ENCODE peak calls at places on chromosomes 12 and 14, in ten cellular contexts. A is lower lobe of right lung, O is SK-N-SH, Q is PC-3, X is epithelial cell of esophagus, W is uterus, D is astrocyte of the spinal cord, M is AG10803, B is pancreas, C is astrocyte of the cerebellum. P is an unnamed sample.

GRCh38 chr12:10140001-10140400 is 10.0 kb upstream of the CLEC7A start:
- DNase-seq in A (no peak), O (peak; percentile 10), Q (peak; percentile 63), X (peak; percentile 75), W (no peak), D (peak; percentile 71), M (peak; percentile 70), B (no peak), C (peak; percentile 58), P (no peak)

GRCh38 chr14:69043598-69044267 is 64.6 kb upstream of the ACTN1 start:
- DNase-seq in A (no peak), O (no peak), Q (no peak), X (peak; percentile 36), W (peak; percentile 68), D (peak; percentile 66), M (peak; percentile 79), B (no peak), C (no peak), P (no peak)

GRCh38 chr14:55097894-55098560 is 31.0 kb upstream of the LGALS3 start:
- DNase-seq in A (peak; percentile 64), O (no peak), Q (peak; percentile 68), X (peak; percentile 75), W (no peak), D (no peak), M (no peak), B (no peak), C (no peak), P (no peak)

GRCh38 chr12:26452511-26452910 is 257.1 kb downstream of the SSPN start:
- DNase-seq in A (no peak), O (no peak), Q (no peak), X (no peak), W (no peak), D (no peak), M (no peak), B (no peak), C (no peak), P (no peak)

GRCh38 chr12:66085213-66085612 is 45.3 kb downstream of the LLPH start:
- DNase-seq in A (no peak), O (no peak), Q (no peak), X (no peak), W (no peak), D (no peak), M (no peak), B (no peak), C (no peak), P (no peak)

GRCh38 chr14:51825926-51826325 is 34.5 kb upstream of the GNG2 start:
- DNase-seq in A (no peak), O (no peak), Q (no peak), X (no peak), W (no peak), D (no peak), M (no peak), B (no peak), C (no peak), P (no peak)

GRCh38 chr14:97446087-97446486 is 648.9 kb downstream of the VRK1 start:
- DNase-seq in A (no peak), O (no peak), Q (no peak), X (no peak), W (no peak), D (no peak), M (no peak), B (no peak), C (no peak), P (no peak)

GRCh38 chr12:62519043-62519442 is 52.4 kb downstream of the MON2 start:
- DNase-seq in A (no peak), O (no peak), Q (no peak), X (no peak), W (no peak), D (no peak), M (no peak), B (no peak), C (no peak), P (no peak)

GRCh38 chr14:44165286-44165685 is 341.8 kb downstream of the FSCB start:
- DNase-seq in A (no peak), O (no peak), Q (no peak), X (no peak), W (no peak), D (no peak), M (no peak), B (no peak), C (no peak), P (no peak)

GRCh38 chr14:66009104-66009503 is 477.1 kb upstream of the CCDC196 start:
- DNase-seq in A (no peak), O (no peak), Q (peak; percentile 55), X (peak; percentile 85), W (no peak), D (peak; percentile 56), M (peak; percentile 81), B (no peak), C (peak; percentile 58), P (peak; percentile 36)

GRCh38 chr12:71439613-71440392 is at the start of gene LGR5:
- DNase-seq in A (no peak), O (peak; percentile 91), Q (peak; percentile 15), X (peak; percentile 21), W (no peak), D (peak; percentile 31), M (peak; percentile 16), B (no peak), C (no peak), P (no peak)

GRCh38 chr14:75222208-75222701 is 45.8 kb upstream of the TMED10 start:
- DNase-seq in A (peak; percentile 73), O (no peak), Q (no peak), X (peak; percentile 94), W (no peak), D (peak; percentile 90), M (peak; percentile 86), B (no peak), C (no peak), P (peak; percentile 19)

GRCh38 chr12:119964876-119965275 is 24.2 kb upstream of the BICDL1 start:
- DNase-seq in A (no peak), O (no peak), Q (no peak), X (no peak), W (no peak), D (no peak), M (no peak), B (no peak), C (no peak), P (peak; percentile 43)

GRCh38 chr14:38578278-38578681 is 322.4 kb upstream of the CLEC14A start:
- DNase-seq in A (no peak), O (no peak), Q (no peak), X (no peak), W (no peak), D (peak; percentile 38), M (peak; percentile 59), B (no peak), C (no peak), P (no peak)

GRCh38 chr14:91523972-91524371 is 13.9 kb upstream of the PPP4R3A start:
- DNase-seq in A (no peak), O (no peak), Q (no peak), X (no peak), W (no peak), D (no peak), M (no peak), B (no peak), C (no peak), P (no peak)

GRCh38 chr14:63383776-63384367 is 65.1 kb upstream of the GPHB5 start:
- DNase-seq in A (no peak), O (no peak), Q (no peak), X (no peak), W (no peak), D (no peak), M (no peak), B (no peak), C (no peak), P (no peak)

GRCh38 chr12:13203028-13203922 is 6.7 kb downstream of the EMP1 start:
- DNase-seq in A (peak; percentile 50), O (peak; percentile 25), Q (no peak), X (no peak), W (peak; percentile 72), D (no peak), M (peak; percentile 70), B (no peak), C (no peak), P (no peak)
- TF ChIP-seq CTCF in A (peak; percentile 28), O (peak; percentile 25), Q (no peak), X (no peak), W (no peak), D (peak; percentile 37), M (peak; percentile 56), B (no peak), C (peak; percentile 8), P (peak; percentile 24)

DNA sequence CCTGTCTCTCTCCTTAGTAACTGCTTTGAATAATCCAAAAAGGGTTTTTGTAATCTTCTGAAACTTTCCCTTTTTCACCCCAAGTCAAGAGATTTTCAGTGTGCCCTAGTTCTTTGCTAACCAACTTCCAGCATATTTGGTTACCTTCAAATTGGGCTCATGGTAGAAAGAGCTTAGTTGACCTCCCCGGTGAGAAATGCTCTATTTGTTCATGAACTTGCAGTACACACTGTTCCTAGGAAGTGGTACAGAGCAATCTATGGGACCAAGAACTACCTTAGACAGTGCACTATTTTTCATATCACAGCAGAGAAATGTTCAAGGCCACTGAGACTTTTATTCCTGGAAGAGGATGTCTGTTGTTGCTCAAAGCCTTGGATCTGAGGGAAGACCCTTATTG is 1.7 kb downstream of the USP5 start:
- DNase-seq in A (no peak), O (no peak), Q (no peak), X (no peak), W (no peak), D (no peak), M (no peak), B (no peak), C (no peak), P (no peak)
- H3K4me3 ChIP-seq in A (no peak overlapping the region), O (peak overlapping the region; percentile 76), Q (peak overlapping the region; percentile 86), X (peak overlapping the region; percentile 97), W (no peak overlapping the region), D (peak overlapping the region; percentile 83), M (peak overlapping the region; percentile 97), B (no peak overlapping the region), C (peak overlapping the region; percentile 79), P (peak overlapping the region; percentile 97)

GRCh38 chr12:15172423-15172822 is 48.8 kb downstream of the RERG start:
- DNase-seq in A (no peak), O (no peak), Q (no peak), X (no peak), W (no peak), D (no peak), M (no peak), B (no peak), C (no peak), P (no peak)
- TF ChIP-seq CTCF in A (no peak), O (no peak), Q (no peak), X (no peak), W (no peak), D (no peak), M (no peak), B (no peak), C (no peak), P (no peak)

DNA sequence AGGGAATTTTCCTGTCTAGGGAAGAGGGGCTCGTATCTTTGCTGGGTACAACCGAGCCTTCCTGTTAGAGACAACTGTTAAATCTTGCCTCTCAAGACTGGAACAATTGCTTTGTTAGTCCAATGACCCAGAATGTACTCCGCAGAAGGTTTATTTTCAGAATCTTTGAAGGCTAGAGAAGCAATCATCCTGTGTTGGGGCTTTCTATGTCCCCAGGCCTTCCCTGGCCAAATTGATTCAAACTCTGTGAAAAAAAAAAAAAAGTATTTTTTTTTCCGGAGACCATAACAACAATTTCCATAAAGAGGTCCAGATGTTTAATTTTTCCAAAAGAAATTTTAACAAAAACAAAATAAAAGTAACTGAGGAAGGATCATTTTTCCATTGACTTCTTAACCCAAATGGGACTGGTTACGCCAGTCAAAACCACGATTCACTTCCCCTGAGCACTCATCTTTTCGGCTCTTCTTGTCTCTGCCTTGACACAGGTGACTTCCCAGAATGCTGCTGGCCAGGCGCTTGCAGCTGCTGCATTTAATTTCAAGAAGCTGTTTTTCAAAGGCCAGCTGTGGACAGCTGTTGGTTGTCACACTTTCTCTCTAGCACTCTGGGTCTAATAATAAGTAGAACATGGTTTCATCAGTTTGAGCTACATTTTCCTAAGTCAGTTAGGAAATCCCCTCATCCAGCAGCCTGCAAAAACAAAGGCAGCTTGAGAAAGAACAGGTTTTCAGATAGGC is 81.6 kb upstream of the MANSC4 start:
- DNase-seq in A (no peak), O (no peak), Q (no peak), X (no peak), W (peak; percentile 29), D (no peak), M (peak; percentile 40), B (no peak), C (no peak), P (no peak)
- H3K4me3 ChIP-seq in A (no peak overlapping the region), O (no peak overlapping the region), Q (no peak overlapping the region), X (no peak overlapping the region), W (no peak overlapping the region), D (no peak overlapping the region), M (no peak overlapping the region), B (no peak overlapping the region), C (no peak overlapping the region), P (no peak overlapping the region)